ENCODE peak calls at places on chromosomes 13 and 19, in nine cellular contexts. One of them, this sample, is unnamed.
A peak's percentile ranks its signal among the peaks of the same experiment; 100 is the strongest.

GRCh38 chr19:51509823-51510660 is 8.4 kb upstream of the SIGLEC12 start:
- DNase-seq in cardiac septum: no peak
- DNase-seq in activated CD4-positive, alpha-beta T cell treated with anti-CD3 and anti-CD28 coated beads, Interleukin-2, amount 50 U/mL, for 48 hours: no peak
- DNase-seq in NCI-H524 treated with DMSO at 0.1 percent for 48 hours: no peak
- DNase-seq in AG08396: no peak
- DNase-seq in NCI-H1092: no peak
- DNase-seq in HEK293T: no peak
- DNase-seq in RKO: no peak
- DNase-seq in naive B cell: no peak
- DNase-seq in this sample: no peak

GRCh38 chr13:36736119-36736726 is 62.4 kb downstream of the SERTM1 start:
- DNase-seq in cardiac septum: no peak
- DNase-seq in HEK293T: peak; percentile 48
- DNase-seq in NCI-H1092: peak; percentile 55
- DNase-seq in AG08396: peak; percentile 47
- DNase-seq in NCI-H524 treated with DMSO at 0.1 percent for 48 hours: peak; percentile 11
- DNase-seq in naive B cell: peak; percentile 25
- DNase-seq in RKO: peak; percentile 71
- DNase-seq in activated CD4-positive, alpha-beta T cell treated with anti-CD3 and anti-CD28 coated beads, Interleukin-2, amount 50 U/mL, for 48 hours: peak; percentile 32
- DNase-seq in this sample: peak; percentile 51

GRCh38 chr13:101925731-101926130 is 473.3 kb downstream of the ITGBL1 start:
- DNase-seq in AG08396: no peak
- DNase-seq in cardiac septum: no peak
- DNase-seq in NCI-H1092: peak; percentile 17
- DNase-seq in activated CD4-positive, alpha-beta T cell treated with anti-CD3 and anti-CD28 coated beads, Interleukin-2, amount 50 U/mL, for 48 hours: no peak
- DNase-seq in naive B cell: no peak
- DNase-seq in HEK293T: no peak
- DNase-seq in RKO: no peak
- DNase-seq in NCI-H524 treated with DMSO at 0.1 percent for 48 hours: no peak
- DNase-seq in this sample: no peak

GRCh38 chr13:85700909-85701308 is 98.3 kb downstream of the SLITRK6 start:
- DNase-seq in activated CD4-positive, alpha-beta T cell treated with anti-CD3 and anti-CD28 coated beads, Interleukin-2, amount 50 U/mL, for 48 hours: no peak
- DNase-seq in RKO: no peak
- DNase-seq in cardiac septum: no peak
- DNase-seq in naive B cell: no peak
- DNase-seq in NCI-H1092: no peak
- DNase-seq in HEK293T: no peak
- DNase-seq in AG08396: no peak
- DNase-seq in NCI-H524 treated with DMSO at 0.1 percent for 48 hours: no peak
- DNase-seq in this sample: no peak

GRCh38 chr19:50465986-50466771 is 10.1 kb upstream of the EMC10 start:
- DNase-seq in NCI-H524 treated with DMSO at 0.1 percent for 48 hours: no peak
- DNase-seq in AG08396: no peak
- DNase-seq in HEK293T: peak; percentile 52
- DNase-seq in NCI-H1092: peak; percentile 60
- DNase-seq in RKO: no peak
- DNase-seq in cardiac septum: no peak
- DNase-seq in naive B cell: no peak
- DNase-seq in activated CD4-positive, alpha-beta T cell treated with anti-CD3 and anti-CD28 coated beads, Interleukin-2, amount 50 U/mL, for 48 hours: no peak
- DNase-seq in this sample: no peak

GRCh38 chr19:40143612-40144011 is 47.6 kb upstream of the MAP3K10 start:
- DNase-seq in naive B cell: peak; percentile 34
- DNase-seq in HEK293T: no peak
- DNase-seq in cardiac septum: no peak
- DNase-seq in AG08396: no peak
- DNase-seq in NCI-H1092: no peak
- DNase-seq in NCI-H524 treated with DMSO at 0.1 percent for 48 hours: peak; percentile 27
- DNase-seq in RKO: no peak
- DNase-seq in activated CD4-positive, alpha-beta T cell treated with anti-CD3 and anti-CD28 coated beads, Interleukin-2, amount 50 U/mL, for 48 hours: peak; percentile 29
- DNase-seq in this sample: no peak

GRCh38 chr19:35734273-35734672 is 8.0 kb downstream of the IGFLR1 start:
- DNase-seq in cardiac septum: no peak
- DNase-seq in activated CD4-positive, alpha-beta T cell treated with anti-CD3 and anti-CD28 coated beads, Interleukin-2, amount 50 U/mL, for 48 hours: no peak
- DNase-seq in naive B cell: no peak
- DNase-seq in NCI-H1092: no peak
- DNase-seq in NCI-H524 treated with DMSO at 0.1 percent for 48 hours: no peak
- DNase-seq in AG08396: no peak
- DNase-seq in RKO: no peak
- DNase-seq in HEK293T: no peak
- DNase-seq in this sample: no peak

GRCh38 chr13:49052801-49053200 is 77.1 kb downstream of the FNDC3A start:
- DNase-seq in activated CD4-positive, alpha-beta T cell treated with anti-CD3 and anti-CD28 coated beads, Interleukin-2, amount 50 U/mL, for 48 hours: no peak
- DNase-seq in RKO: no peak
- DNase-seq in NCI-H1092: no peak
- DNase-seq in AG08396: no peak
- DNase-seq in naive B cell: no peak
- DNase-seq in NCI-H524 treated with DMSO at 0.1 percent for 48 hours: no peak
- DNase-seq in HEK293T: no peak
- DNase-seq in cardiac septum: no peak
- DNase-seq in this sample: no peak

GRCh38 chr19:48539503-48540096 is 12.4 kb upstream of the SULT2B1 start:
- DNase-seq in RKO: peak; percentile 81
- DNase-seq in naive B cell: no peak
- DNase-seq in cardiac septum: no peak
- DNase-seq in activated CD4-positive, alpha-beta T cell treated with anti-CD3 and anti-CD28 coated beads, Interleukin-2, amount 50 U/mL, for 48 hours: no peak
- DNase-seq in HEK293T: no peak
- DNase-seq in NCI-H1092: peak; percentile 92
- DNase-seq in AG08396: no peak
- DNase-seq in NCI-H524 treated with DMSO at 0.1 percent for 48 hours: peak; percentile 8
- DNase-seq in this sample: no peak

GRCh38 chr19:38920529-38921419 is 8.8 kb upstream of the CCER2 start:
- DNase-seq in NCI-H1092: no peak
- DNase-seq in naive B cell: no peak
- DNase-seq in NCI-H524 treated with DMSO at 0.1 percent for 48 hours: no peak
- DNase-seq in HEK293T: no peak
- DNase-seq in AG08396: no peak
- DNase-seq in RKO: no peak
- DNase-seq in cardiac septum: no peak
- DNase-seq in activated CD4-positive, alpha-beta T cell treated with anti-CD3 and anti-CD28 coated beads, Interleukin-2, amount 50 U/mL, for 48 hours: no peak
- DNase-seq in this sample: no peak

GRCh38 chr13:74644239-74644638 is 510.0 kb upstream of the KLF12 start:
- DNase-seq in naive B cell: no peak
- DNase-seq in RKO: no peak
- DNase-seq in activated CD4-positive, alpha-beta T cell treated with anti-CD3 and anti-CD28 coated beads, Interleukin-2, amount 50 U/mL, for 48 hours: no peak
- DNase-seq in cardiac septum: no peak
- DNase-seq in AG08396: no peak
- DNase-seq in NCI-H524 treated with DMSO at 0.1 percent for 48 hours: no peak
- DNase-seq in HEK293T: no peak
- DNase-seq in NCI-H1092: no peak
- DNase-seq in this sample: no peak

This sample was measured in glomerular endothelial cell.